ENCODE peak calls at places on chromosomes 7 and 10, in ten cellular contexts. X is COR-L47; G is NCI-H1436; Q is effector memory CD8-positive, alpha-beta T cell; O is RCC 7860; E is WERI-Rb-1; U is cerebellar cortex; H is cerebellar nuclear complex; T is esophagus squamous epithelium; L is stimulated activated CD8-positive, alpha-beta memory T cell treated with anti-CD3 and anti-CD28 coated beads, Interleukin-2, amount 100 ng/mL, for 48 hours. S is an unnamed sample.

GRCh38 chr7:48180981-48181380 is 9.7 kb downstream of the ABCA13 start:
- DNase-seq in X (no peak), G (no peak), Q (no peak), O (no peak), E (no peak), U (no peak), H (no peak), T (no peak), L (no peak), S (no peak)

GRCh38 chr7:24836084-24836483 is 78.8 kb upstream of the GSDME start:
- DNase-seq in X (no peak), G (no peak), Q (no peak), O (no peak), E (no peak), U (no peak), H (no peak), T (no peak), L (no peak), S (no peak)

GRCh38 chr7:27586825-27587224 is 75.9 kb downstream of the HIBADH start:
- DNase-seq in X (peak), G (peak), Q (no peak), O (no peak), E (peak), U (no peak), H (no peak), T (no peak), L (no peak), S (peak)

GRCh38 chr7:7970113-7970619 is 1.6 kb downstream of the GLCCI1 start:
- DNase-seq in X (no peak), G (no peak), Q (no peak), O (no peak), E (peak), U (peak), H (no peak), T (no peak), L (no peak), S (no peak)

GRCh38 chr7:108818742-108819141 is 249.1 kb downstream of the DNAJB9 start:
- DNase-seq in X (no peak), G (no peak), Q (no peak), O (no peak), E (no peak), U (no peak), H (no peak), T (no peak), L (no peak), S (no peak)

GRCh38 chr7:131948434-131949053 is 392.1 kb upstream of the PODXL start:
- DNase-seq in X (no peak), G (no peak), Q (no peak), O (no peak), E (peak), U (no peak), H (no peak), T (no peak), L (no peak), S (no peak)

GRCh38 chr7:100088621-100089457 is at the start of gene COPS6:
- DNase-seq in X (peak), G (peak), Q (peak), O (peak), E (peak), U (peak), H (peak), T (no peak), L (peak), S (no peak)

GRCh38 chr7:66319373-66319979 is 114.3 kb downstream of the TPST1 start:
- DNase-seq in X (no peak), G (no peak), Q (no peak), O (no peak), E (no peak), U (no peak), H (no peak), T (no peak), L (no peak), S (no peak)

GRCh38 chr7:35593896-35594295 is 101.0 kb downstream of the HERPUD2 start:
- DNase-seq in X (no peak), G (no peak), Q (no peak), O (no peak), E (peak), U (peak), H (no peak), T (no peak), L (peak), S (no peak)

GRCh38 chr10:124005091-124005490 is 88.3 kb downstream of the CHST15 start:
- DNase-seq in X (no peak), G (no peak), Q (no peak), O (no peak), E (peak), U (no peak), H (no peak), T (no peak), L (no peak), S (no peak)

GRCh38 chr10:35400600-35401268 is 64.4 kb downstream of the CCNY start:
- DNase-seq in X (no peak), G (no peak), Q (no peak), O (no peak), E (no peak), U (no peak), H (no peak), T (no peak), L (no peak), S (no peak)